ENCODE peak calls at places on chromosomes 2 and 18, in seven cellular contexts. F is omental fat pad; K is activated naive CD4-positive, alpha-beta T cell; Q is posterior cingulate gyrus; I is HT1080; E is fibroblast of the conjunctiva; A is CD14-positive monocyte. S is an unnamed sample.

GRCh38 chr2:108239786-108240185 is at the start of gene SULT1C3:
- DNase-seq in Q (no peak), I (no peak), F (no peak), E (no peak), A (no peak), K (no peak), S (no peak)

GRCh38 chr2:120503206-120503792 is 157.4 kb downstream of the INHBB start:
- DNase-seq in Q (no peak), I (no peak), E (no peak), K (no peak), F (no peak), A (no peak), S (no peak)

GRCh38 chr18:63320690-63321265 is 1.2 kb upstream of the BCL2 start:
- DNase-seq in Q (peak), F (no peak), A (peak), K (peak), I (peak), E (no peak), S (peak)

GRCh38 chr2:179460101-179460500 is 195.5 kb upstream of the SESTD1 start:
- DNase-seq in I (no peak), K (no peak), Q (no peak), A (no peak), F (no peak), E (no peak), S (no peak)

GRCh38 chr2:101007415-101008345 is 5.6 kb downstream of the RPL31 start:
- DNase-seq in A (no peak), F (no peak), E (no peak), I (no peak), K (no peak), Q (no peak), S (no peak)

GRCh38 chr18:23235336-23235735 is 100.1 kb downstream of the CABLES1 start:
- DNase-seq in A (no peak), Q (no peak), E (no peak), F (no peak), I (no peak), K (no peak), S (no peak)

GRCh38 chr2:212066546-212066945 is 472.1 kb downstream of the ERBB4 start:
- DNase-seq in A (no peak), I (no peak), F (no peak), K (no peak), E (no peak), Q (no peak), S (no peak)

GRCh38 chr2:172496096-172496709 is 59.7 kb upstream of the PDK1 start:
- DNase-seq in F (no peak), I (no peak), Q (no peak), K (peak), E (no peak), A (no peak), S (no peak)

GRCh38 chr18:21389283-21389682 is 147.3 kb downstream of the GREB1L start:
- DNase-seq in F (no peak), E (no peak), A (no peak), K (no peak), Q (no peak), I (no peak), S (no peak)

GRCh38 chr18:73741946-73742345 is 405.7 kb downstream of the FBXO15 start:
- DNase-seq in Q (no peak), E (no peak), F (no peak), K (no peak), A (no peak), I (peak), S (no peak)

GRCh38 chr2:142944264-142944663 is 66.8 kb downstream of the KYNU start:
- DNase-seq in I (peak), A (no peak), Q (no peak), F (no peak), E (no peak), K (no peak), S (no peak)

GRCh38 chr2:136361521-136361920 is 243.6 kb upstream of the CXCR4 start:
- DNase-seq in Q (no peak), A (no peak), F (no peak), E (no peak), K (no peak), I (no peak), S (no peak)

GRCh38 chr18:60838677-60839076 is 466.1 kb upstream of the MC4R start:
- DNase-seq in F (no peak), E (no peak), A (no peak), K (no peak), I (peak), Q (no peak), S (no peak)

GRCh38 chr2:46392561-46393351 is 86.6 kb upstream of the TMEM247 start:
- DNase-seq in K (no peak), I (no peak), Q (no peak), F (no peak), E (no peak), A (peak), S (no peak)

GRCh38 chr18:36162981-36163380 is 24.3 kb upstream of the MOCOS start:
- DNase-seq in A (no peak), K (no peak), Q (no peak), E (no peak), I (peak), F (no peak), S (no peak)

GRCh38 chr18:5068856-5069255 is 128.2 kb downstream of the AKAIN1 start:
- DNase-seq in K (no peak), Q (no peak), I (peak), E (no peak), F (no peak), A (no peak), S (no peak)

GRCh38 chr2:190418717-190419116 is 10.6 kb downstream of the MFSD6 start:
- DNase-seq in Q (no peak), A (no peak), I (no peak), F (no peak), K (no peak), E (no peak), S (no peak)

GRCh38 chr18:79058007-79058406 is 11.2 kb upstream of the ATP9B start:
- DNase-seq in K (no peak), I (no peak), E (no peak), F (no peak), A (no peak), Q (no peak), S (no peak)

GRCh38 chr2:30971291-30972025 is 164.2 kb upstream of the CAPN13 start:
- DNase-seq in A (no peak), I (no peak), Q (no peak), E (no peak), F (no peak), K (no peak), S (no peak)

GRCh38 chr18:35051978-35052377 is 10.8 kb downstream of the MAPRE2 start:
- DNase-seq in F (no peak), K (no peak), A (no peak), Q (no peak), E (no peak), I (no peak), S (no peak)

GRCh38 chr2:3771576-3771975 is 68.2 kb downstream of the DCDC2C start:
- DNase-seq in F (no peak), I (no peak), E (no peak), Q (no peak), A (no peak), K (no peak), S (no peak)

GRCh38 chr2:233338046-233338445 is 16.2 kb upstream of the DGKD start:
- DNase-seq in K (no peak), F (no peak), Q (no peak), E (no peak), I (no peak), A (no peak), S (no peak)

GRCh38 chr2:180033993-180034894 is 27.1 kb upstream of the CWC22 start:
- DNase-seq in A (no peak), Q (no peak), F (no peak), E (peak), I (peak), K (no peak), S (no peak)

GRCh38 chr2:88452151-88452851 is at the start of gene FOXI3:
- DNase-seq in K (no peak), I (no peak), A (no peak), E (no peak), Q (no peak), F (no peak), S (no peak)

S was measured in hypothalamus.